ENCODE peak calls at places on chromosome 17, in five cellular contexts. Z, I, M, B and R are unnamed samples.

GRCh38 chr17:8746501-8747236 is 2.0 kb upstream of the CCDC42 start:
- DNase-seq in M (peak; percentile 8), I (no peak), Z (no peak), B (no peak), R (no peak)

GRCh38 chr17:13385481-13385907 is 216.2 kb downstream of the HS3ST3A1 start:
- DNase-seq in B (no peak), Z (no peak), M (no peak), I (no peak), R (no peak)

GRCh38 chr17:15920758-15921239 is 24.1 kb upstream of the ADORA2B start:
- DNase-seq in I (peak; percentile 51), Z (no peak), B (no peak), M (peak; percentile 60), R (no peak)

GRCh38 chr17:75877752-75878173 is 618 bp downstream of the TRIM47 start:
- DNase-seq in B (peak; percentile 64), Z (peak; percentile 76), I (peak; percentile 58), M (no peak), R (peak; percentile 31)

GRCh38 chr17:70144260-70144846 is 25.0 kb upstream of the KCNJ2 start:
- DNase-seq in I (no peak), Z (no peak), M (peak; percentile 12), B (no peak), R (no peak)

GRCh38 chr17:68089881-68090280 is 54.3 kb downstream of the KPNA2 start:
- DNase-seq in Z (peak; percentile 78), B (no peak), M (peak; percentile 72), I (no peak), R (no peak)

GRCh38 chr17:40915199-40915661 is 22.2 kb downstream of the KRT23 start:
- DNase-seq in B (no peak), M (peak; percentile 92), I (no peak), Z (no peak), R (no peak)

GRCh38 chr17:7912927-7913524 is 3.1 kb downstream of the RNF227 start:
- DNase-seq in I (peak; percentile 35), M (peak; percentile 81), Z (no peak), B (no peak), R (peak; percentile 26)

GRCh38 chr17:44095647-44096496 is 25.3 kb downstream of the G6PC3 start:
- DNase-seq in M (no peak), B (peak; percentile 65), Z (peak; percentile 51), I (no peak), R (no peak)

GRCh38 chr17:77371117-77371887 is 230.5 kb downstream of the SEC14L1 start:
- DNase-seq in B (no peak), M (no peak), I (no peak), Z (no peak), R (no peak)

GRCh38 chr17:74408830-74409229 is 23.1 kb upstream of the GPRC5C start:
- DNase-seq in B (no peak), M (no peak), I (no peak), Z (peak; percentile 50), R (no peak)

GRCh38 chr17:50620848-50621247 is 13.8 kb upstream of the ABCC3 start:
- DNase-seq in M (no peak), Z (no peak), I (no peak), B (no peak), R (no peak)

GRCh38 chr17:58007781-58008706 is 998 bp upstream of the SRSF1 start:
- DNase-seq in M (no peak), I (no peak), B (no peak), Z (no peak), R (no peak)

GRCh38 chr17:48179071-48179945 is 71.7 kb downstream of the SNX11 start:
- DNase-seq in M (no peak), B (no peak), I (no peak), Z (no peak), R (no peak)

GRCh38 chr17:13920413-13920812 is 148.9 kb upstream of the COX10 start:
- DNase-seq in M (no peak), B (no peak), I (no peak), Z (no peak), R (no peak)

GRCh38 chr17:67520916-67521772 is 144.1 kb downstream of the PITPNC1 start:
- DNase-seq in B (no peak), I (no peak), Z (peak; percentile 38), M (no peak), R (no peak)

GRCh38 chr17:2068101-2068518 is 13.2 kb downstream of the HIC1 start:
- DNase-seq in M (no peak), B (no peak), I (no peak), Z (no peak), R (no peak)

GRCh38 chr17:2068589-2069051 is 13.7 kb downstream of the HIC1 start:
- DNase-seq in M (no peak), B (no peak), I (no peak), Z (no peak), R (no peak)

GRCh38 chr17:2067559-2067958 is 12.7 kb downstream of the HIC1 start:
- DNase-seq in Z (no peak), M (no peak), I (no peak), B (no peak), R (no peak)

GRCh38 chr17:2064980-2065785 is 10.3 kb downstream of the HIC1 start:
- DNase-seq in Z (no peak), M (no peak), I (no peak), B (no peak), R (no peak)

DNA sequence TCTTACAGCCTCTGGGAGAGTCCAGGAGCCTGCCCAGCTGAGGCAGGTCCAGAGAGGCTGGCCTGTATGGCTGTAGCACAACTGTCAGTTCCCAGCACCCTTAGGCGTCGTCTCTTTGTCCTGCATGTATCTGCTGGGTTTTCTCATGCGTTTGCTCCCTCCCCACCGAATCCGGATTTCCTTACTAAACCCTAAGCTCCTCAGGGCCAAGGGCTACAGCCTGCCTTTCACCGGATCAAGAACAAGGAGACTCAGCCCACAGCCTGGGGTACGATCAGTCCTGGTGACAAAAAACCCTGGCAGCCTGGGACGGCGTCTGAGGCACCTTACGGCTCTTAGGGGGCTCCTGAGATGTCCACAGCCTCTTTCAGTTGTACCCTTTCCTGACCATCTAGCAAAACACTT is 12.1 kb downstream of the HIC1 start:
- DNase-seq in Z (no peak), M (no peak), B (no peak), I (no peak), R (no peak)
- H3K27ac ChIP-seq in Z (peak overlapping the region; percentile 58), M (no peak overlapping the region), B (peak overlapping the region; percentile 35), I (peak overlapping the region; percentile 56), R (peak overlapping the region; percentile 11)

DNA sequence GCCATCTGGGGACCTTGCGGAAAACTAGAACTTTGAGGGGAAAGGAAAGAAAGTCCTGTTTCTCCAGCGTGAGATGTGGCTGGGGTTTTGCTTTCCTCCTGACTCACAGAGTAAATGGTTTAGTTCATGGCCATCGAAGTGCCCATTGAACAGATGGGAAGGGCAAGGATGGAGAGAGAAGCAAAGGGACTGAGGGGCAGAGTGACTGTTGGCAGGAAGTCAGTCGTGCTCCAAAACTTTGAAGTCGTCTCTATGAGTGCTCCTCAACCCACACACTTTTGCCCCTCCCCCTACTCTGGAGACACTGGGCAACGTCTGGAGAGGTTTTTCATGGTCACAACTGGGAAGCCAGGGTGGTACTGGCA is 476.9 kb downstream of the SLC39A11 start:
- DNase-seq in M (no peak), Z (no peak), I (no peak), B (no peak), R (no peak)
- H3K27ac ChIP-seq in M (peak overlapping the region; percentile 40), Z (no peak overlapping the region), I (no peak overlapping the region), B (peak overlapping the region; percentile 78), R (peak overlapping the region; percentile 77)

GRCh38 chr17:2394775-2395191 is 6.1 kb downstream of the MNT start:
- DNase-seq in M (no peak), B (no peak), I (no peak), Z (no peak), R (no peak)
- H3K27ac ChIP-seq in M (peak overlapping the region; percentile 100), B (no peak overlapping the region), I (peak overlapping the region; percentile 99), Z (peak overlapping the region; percentile 96), R (peak overlapping the region; percentile 53)

DNA sequence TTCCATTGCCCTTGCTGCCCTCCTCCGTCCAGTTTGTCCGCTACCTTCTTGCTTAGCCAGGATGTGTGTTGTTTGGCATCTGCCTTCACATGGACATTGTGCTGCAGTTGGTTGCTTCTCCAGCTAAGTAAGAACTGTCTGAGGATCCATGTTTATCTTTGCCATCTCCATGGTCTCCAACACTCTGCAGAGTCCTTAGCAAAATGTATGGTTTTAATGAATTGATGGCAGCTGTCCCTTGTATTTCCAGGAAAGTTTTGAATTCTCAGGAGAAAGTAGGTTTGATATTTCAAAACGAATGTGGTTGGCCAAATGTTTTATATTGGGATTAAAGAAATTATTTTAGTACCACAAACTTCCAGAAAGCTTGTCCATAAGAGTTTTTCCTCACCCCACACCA is 160.9 kb downstream of the SPECC1 start:
- DNase-seq in I (no peak), B (no peak), Z (no peak), M (no peak), R (no peak)
- H3K27ac ChIP-seq in I (no peak overlapping the region), B (peak overlapping the region; percentile 96), Z (no peak overlapping the region), M (no peak overlapping the region), R (peak overlapping the region; percentile 37)